ENCODE peak calls at places on chromosomes 4 and X, in ten cellular contexts. V is MCF 10A, X is fibroblast of mammary gland, A is astrocyte of the spinal cord, Z is lower leg skin, S is HepG2, J is body of pancreas, W is H9, K is GM23338, E is neural progenitor cell. G is an unnamed sample.

GRCh38 chr4:104815593-104816156 is 321.0 kb upstream of the CXXC4 start:
- DNase-seq in V (no peak), S (no peak), W (no peak), E (no peak), A (peak), J (peak), K (no peak), X (peak), Z (no peak), G (no peak)

GRCh38 chr4:113979157-113979972 is at the start of gene ARSJ:
- DNase-seq in J (peak), Z (peak), K (peak), V (peak), S (no peak), A (peak), W (peak), X (peak), E (peak), G (peak)

GRCh38 chr4:85500110-85500867 is 25.3 kb downstream of the ARHGAP24 start:
- DNase-seq in X (peak), J (no peak), E (no peak), K (no peak), Z (no peak), S (no peak), A (no peak), W (no peak), V (peak), G (no peak)

GRCh38 chr4:3371581-3372001 is 70.2 kb upstream of the HGFAC start:
- DNase-seq in X (no peak), E (peak), J (no peak), W (no peak), V (no peak), Z (no peak), A (no peak), K (peak), S (no peak), G (no peak)

GRCh38 chrX:151981129-151981528 is 6.7 kb upstream of the GABRE start:
- DNase-seq in W (no peak), V (peak), A (peak), X (peak), K (no peak), J (no peak), Z (no peak), E (no peak), S (no peak), G (no peak)

GRCh38 chr4:141645611-141646340 is 9.4 kb downstream of the IL15 start:
- DNase-seq in A (peak), V (peak), X (peak), E (no peak), W (no peak), J (no peak), Z (no peak), K (no peak), S (no peak), G (peak)

GRCh38 chr4:2607822-2608221 is 71.4 kb downstream of the FAM193A start:
- DNase-seq in S (no peak), X (no peak), W (no peak), E (no peak), Z (no peak), J (no peak), A (no peak), V (no peak), K (no peak), G (no peak)

GRCh38 chr4:8319061-8319460 is 49.5 kb downstream of the HTRA3 start:
- DNase-seq in A (no peak), Z (peak), K (no peak), J (no peak), X (no peak), W (no peak), S (no peak), V (no peak), E (no peak), G (no peak)

GRCh38 chrX:78029663-78030062 is 60.2 kb upstream of the PGAM4 start:
- DNase-seq in W (no peak), A (peak), J (peak), E (peak), V (peak), X (peak), Z (no peak), K (peak), S (peak), G (peak)

GRCh38 chr4:2583517-2583916 is 47.1 kb downstream of the FAM193A start:
- DNase-seq in S (no peak), X (peak), A (no peak), V (peak), E (no peak), J (no peak), K (no peak), Z (no peak), W (no peak), G (no peak)

GRCh38 chr4:153204247-153205027 is at the start of gene TRIM2:
- DNase-seq in S (peak), A (peak), K (peak), Z (peak), J (peak), X (peak), E (peak), V (no peak), W (peak), G (peak)

GRCh38 chr4:142473218-142473959 is 372.7 kb downstream of the INPP4B start:
- DNase-seq in V (no peak), J (peak), K (no peak), Z (no peak), W (no peak), A (no peak), X (peak), S (no peak), E (no peak), G (no peak)

GRCh38 chr4:53935780-53936179 is 128.6 kb downstream of the CHIC2 start:
- DNase-seq in Z (no peak), X (peak), E (no peak), J (no peak), V (peak), S (no peak), K (no peak), W (no peak), A (peak), G (peak)

GRCh38 chr4:6769138-6769983 is 13.2 kb upstream of the KIAA0232 start:
- DNase-seq in S (no peak), Z (no peak), V (no peak), K (no peak), W (no peak), E (no peak), A (no peak), J (no peak), X (no peak), G (no peak)

GRCh38 chrX:123450217-123450616 is 266.1 kb downstream of the GRIA3 start:
- DNase-seq in X (peak), V (peak), Z (no peak), E (peak), W (no peak), S (peak), K (peak), A (no peak), J (no peak), G (no peak)

GRCh38 chr4:148857234-148857972 is 415.2 kb upstream of the NR3C2 start:
- DNase-seq in J (no peak), E (no peak), Z (no peak), W (no peak), S (no peak), X (peak), K (no peak), V (no peak), A (peak), G (no peak)

GRCh38 chrX:7286461-7286860 is 138.5 kb upstream of the PUDP start:
- DNase-seq in J (no peak), A (no peak), Z (no peak), X (peak), E (no peak), S (no peak), V (peak), K (no peak), W (no peak), G (no peak)

DNA sequence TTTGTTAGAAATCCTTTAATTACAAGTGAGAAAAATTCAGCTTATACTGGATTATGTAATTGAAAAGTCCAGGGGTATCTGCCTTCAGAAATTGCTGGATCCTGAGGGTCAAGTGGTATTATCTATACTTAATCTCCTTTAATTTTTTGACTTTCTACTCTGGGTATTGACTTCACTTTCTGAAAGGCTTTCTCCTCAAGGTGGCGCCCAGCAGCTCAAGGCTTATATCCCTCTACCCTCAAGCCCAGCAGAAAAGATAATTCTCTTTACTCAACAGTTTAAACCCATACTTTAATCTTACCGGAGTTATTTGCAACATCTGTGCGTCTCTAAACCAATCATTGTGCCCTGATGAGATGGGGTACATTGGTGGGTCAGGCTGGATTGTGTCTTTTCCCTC is 129.5 kb downstream of the LARP7 start:
- DNase-seq in E (peak), K (peak), V (peak), W (no peak), Z (peak), X (peak), A (peak), J (no peak), S (no peak), G (peak)
- TF ChIP-seq CTCF in E (peak), K (peak), V (peak), W (peak), Z (no peak), X (peak), A (peak), J (no peak), S (peak), G (peak)

DNA sequence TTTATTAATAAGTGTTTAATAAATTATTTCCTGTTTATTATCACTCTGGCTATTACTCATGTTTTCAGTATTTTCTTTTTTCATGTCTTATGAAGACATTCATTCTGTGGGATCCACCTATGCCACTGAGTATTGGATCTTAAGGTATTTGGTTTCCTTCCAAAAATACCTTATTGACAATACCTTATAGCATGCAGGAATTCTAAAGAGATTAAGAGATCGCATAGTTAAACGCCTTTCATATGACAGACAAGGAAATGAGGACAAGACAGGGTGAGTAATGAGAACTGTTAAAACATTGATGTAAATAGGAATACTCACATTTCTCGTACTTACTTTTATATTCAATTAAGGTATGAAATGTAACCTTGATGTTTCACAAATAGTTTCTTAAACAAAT is 38.2 kb upstream of the TMPRSS11B start:
- DNase-seq in X (no peak), S (no peak), E (no peak), Z (no peak), W (no peak), K (no peak), A (no peak), J (no peak), V (no peak), G (no peak)
- TF ChIP-seq CTCF in X (no peak), S (no peak), E (no peak), Z (no peak), W (no peak), K (no peak), A (no peak), J (no peak), V (no peak), G (no peak)

DNA sequence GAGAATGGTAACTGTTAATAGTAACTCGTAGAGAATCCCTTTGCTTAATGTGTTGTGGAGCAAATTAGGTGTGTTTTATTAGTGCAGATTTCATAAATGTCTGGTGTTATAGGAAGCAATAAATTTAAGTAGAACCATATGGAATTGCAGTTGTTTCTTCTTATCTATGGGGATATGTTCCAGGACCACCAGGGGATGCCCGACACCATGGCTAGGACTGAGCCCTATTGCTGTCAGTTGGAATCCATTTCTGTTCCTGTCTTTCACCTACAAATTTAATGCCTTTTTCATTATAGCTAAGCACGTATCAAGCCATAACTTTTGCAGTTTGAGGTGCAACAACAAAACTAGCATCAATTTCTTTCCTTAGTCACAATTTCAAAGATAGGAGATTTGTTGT is 72.5 kb downstream of the DDIT4L start:
- DNase-seq in A (no peak), Z (no peak), W (no peak), V (no peak), K (no peak), X (no peak), E (no peak), S (no peak), J (no peak), G (no peak)
- TF ChIP-seq CTCF in A (peak), Z (no peak), W (no peak), V (no peak), K (peak), X (peak), E (peak), S (no peak), J (no peak), G (no peak)

GRCh38 chr4:63528592-63528991 is 880.7 kb downstream of the TECRL start:
- DNase-seq in A (no peak), K (peak), S (no peak), Z (no peak), E (no peak), J (no peak), V (peak), X (no peak), W (no peak), G (no peak)
- TF ChIP-seq CTCF in A (peak), K (peak), S (no peak), Z (no peak), E (peak), J (no peak), V (peak), X (no peak), W (peak), G (no peak)

GRCh38 chrX:74232859-74233258 is 71.1 kb upstream of the ZCCHC13 start:
- DNase-seq in X (peak), J (no peak), K (peak), S (peak), E (no peak), V (peak), A (peak), W (no peak), Z (no peak), G (peak)
- TF ChIP-seq CTCF in X (no peak), J (no peak), K (no peak), S (no peak), E (peak), V (no peak), A (no peak), W (peak), Z (no peak), G (peak)